ENCODE peak calls at places on chromosomes 2 and 18, in eight cellular contexts. A, D, Q, Z, L, E, F and C are unnamed samples.

GRCh38 chr2:30255466-30256408 is 24.4 kb downstream of the LBH start:
- DNase-seq in A (no peak), D (no peak), Q (no peak), Z (no peak), L (no peak), E (no peak), F (peak), C (no peak)

GRCh38 chr2:178761759-178762371 is 45.4 kb downstream of the TTN start:
- DNase-seq in A (no peak), D (peak), Q (peak), Z (no peak), L (no peak), E (no peak), F (peak), C (peak)

GRCh38 chr18:27143580-27144287 is 41.4 kb downstream of the CHST9 start:
- DNase-seq in A (no peak), D (no peak), Q (no peak), Z (peak), L (peak), E (no peak), F (no peak), C (no peak)

GRCh38 chr2:54212456-54212855 is 43.6 kb downstream of the TSPYL6 start:
- DNase-seq in A (no peak), D (no peak), Q (no peak), Z (no peak), L (no peak), E (no peak), F (no peak), C (peak)

GRCh38 chr2:108217211-108217610 is 22.6 kb upstream of the SULT1C3 start:
- DNase-seq in A (no peak), D (no peak), Q (no peak), Z (no peak), L (no peak), E (no peak), F (no peak), C (no peak)

GRCh38 chr2:11746376-11746806 is at the start of gene LPIN1:
- DNase-seq in A (peak), D (peak), Q (peak), Z (peak), L (peak), E (peak), F (peak), C (peak)

GRCh38 chr2:152055366-152056108 is 43.3 kb downstream of the CACNB4 start:
- DNase-seq in A (no peak), D (no peak), Q (no peak), Z (no peak), L (no peak), E (no peak), F (peak), C (no peak)

GRCh38 chr2:85893428-85894258 is 4.9 kb upstream of the ST3GAL5 start:
- DNase-seq in A (no peak), D (no peak), Q (no peak), Z (peak), L (no peak), E (no peak), F (no peak), C (no peak)

GRCh38 chr2:218643751-218644310 is 15.6 kb downstream of the ZNF142 start:
- DNase-seq in A (no peak), D (no peak), Q (no peak), Z (no peak), L (no peak), E (no peak), F (no peak), C (no peak)

GRCh38 chr2:109226128-109226527 is 97.1 kb downstream of the SH3RF3 start:
- DNase-seq in A (no peak), D (no peak), Q (no peak), Z (no peak), L (no peak), E (no peak), F (no peak), C (no peak)

GRCh38 chr2:85411405-85411748 is 1.2 kb upstream of the CAPG start:
- DNase-seq in A (no peak), D (no peak), Q (no peak), Z (no peak), L (no peak), E (no peak), F (no peak), C (no peak)

GRCh38 chr2:195535911-195536522 is 121.0 kb upstream of the SLC39A10 start:
- DNase-seq in A (peak), D (peak), Q (no peak), Z (no peak), L (peak), E (no peak), F (no peak), C (peak)

GRCh38 chr2:179428659-179429058 is 164.0 kb upstream of the SESTD1 start:
- DNase-seq in A (peak), D (no peak), Q (no peak), Z (no peak), L (no peak), E (no peak), F (no peak), C (no peak)